ENCODE peak calls at places on chromosome 1, in four cellular contexts. U is K562, Z is GM12878, N is HepG2. Y is an unnamed sample.

GRCh38 chr1:176241385-176242015 is 34.4 kb upstream of the COP1 start:
- DNase-seq in Z (no peak), N (no peak), U (peak), Y (no peak)

GRCh38 chr1:180155202-180155682 is 573 bp downstream of the QSOX1 start:
- DNase-seq in N (no peak), U (peak), Z (no peak), Y (peak)

GRCh38 chr1:161311595-161312181 is 1.9 kb upstream of the MPZ start:
- DNase-seq in Z (no peak), U (no peak), N (peak), Y (no peak)

GRCh38 chr1:38235705-38236104 is 189.1 kb upstream of the POU3F1 start:
- DNase-seq in N (no peak), Z (no peak), U (no peak), Y (no peak)

GRCh38 chr1:43545686-43546387 is 15.2 kb downstream of the PTPRF start:
- DNase-seq in Z (no peak), U (peak), N (peak), Y (peak)

GRCh38 chr1:27575861-27576331 is 28.0 kb downstream of the AHDC1 start:
- DNase-seq in U (peak), N (peak), Z (no peak), Y (peak)

GRCh38 chr1:4877426-4877825 is 223.0 kb downstream of the AJAP1 start:
- DNase-seq in U (no peak), Z (no peak), N (no peak), Y (no peak)

GRCh38 chr1:27603962-27604578 is at the start of gene AHDC1:
- DNase-seq in N (peak), Z (no peak), U (peak), Y (peak)

GRCh38 chr1:7610936-7611335 is 160.2 kb upstream of the VAMP3 start:
- DNase-seq in N (no peak), U (no peak), Z (no peak), Y (no peak)

GRCh38 chr1:208162903-208163302 is 81.3 kb downstream of the PLXNA2 start:
- DNase-seq in N (no peak), Z (no peak), U (no peak), Y (no peak)

GRCh38 chr1:14242870-14243269 is 355.6 kb upstream of the KAZN start:
- DNase-seq in N (no peak), U (no peak), Z (no peak), Y (no peak)
- TF ChIP-seq TCF7 in N (no peak), U (no peak), Z (no peak), Y (no peak)

GRCh38 chr1:36665478-36666080 is 182.9 kb upstream of the CSF3R start:
- DNase-seq in Z (no peak), N (no peak), U (no peak), Y (no peak)
- TF ChIP-seq ATF2 in Z (no peak), N (no peak), U (no peak), Y (no peak)

GRCh38 chr1:52569333-52570265 is 16.7 kb upstream of the TUT4 start:
- DNase-seq in Z (no peak), N (no peak), U (no peak), Y (no peak)

GRCh38 chr1:52572387-52572786 is 19.5 kb upstream of the TUT4 start:
- DNase-seq in Z (no peak), U (no peak), N (no peak), Y (no peak)

GRCh38 chr1:52571783-52572182 is 18.9 kb upstream of the TUT4 start:
- DNase-seq in U (peak), Z (no peak), N (peak), Y (no peak)

GRCh38 chr1:52562766-52563165 is 9.9 kb upstream of the TUT4 start:
- DNase-seq in N (no peak), Z (no peak), U (no peak), Y (no peak)

DNA sequence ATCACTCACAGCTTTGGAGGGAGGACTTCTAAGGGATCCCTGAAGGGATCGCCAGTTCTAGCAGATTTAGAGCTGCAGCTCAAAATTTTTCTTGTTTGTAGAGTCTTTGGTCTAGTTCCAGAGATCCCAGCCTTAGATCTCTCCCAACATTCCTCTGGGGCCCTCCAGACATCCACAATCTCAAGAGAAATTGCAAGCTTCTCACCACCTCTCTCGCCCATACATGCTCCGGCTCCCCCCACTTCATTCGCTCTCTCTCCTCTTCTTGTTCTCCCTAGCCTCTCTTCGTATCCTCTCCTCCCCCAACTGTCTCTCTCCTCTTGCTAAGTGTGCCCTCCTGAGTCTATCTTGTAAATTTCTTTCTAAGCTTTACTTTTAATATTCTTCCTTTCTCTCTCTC is 15.1 kb upstream of the TUT4 start:
- DNase-seq in U (peak), Z (no peak), N (no peak), Y (no peak)
- TF ChIP-seq TCF7 in U (no peak), Z (no peak), N (no peak), Y (no peak)

DNA sequence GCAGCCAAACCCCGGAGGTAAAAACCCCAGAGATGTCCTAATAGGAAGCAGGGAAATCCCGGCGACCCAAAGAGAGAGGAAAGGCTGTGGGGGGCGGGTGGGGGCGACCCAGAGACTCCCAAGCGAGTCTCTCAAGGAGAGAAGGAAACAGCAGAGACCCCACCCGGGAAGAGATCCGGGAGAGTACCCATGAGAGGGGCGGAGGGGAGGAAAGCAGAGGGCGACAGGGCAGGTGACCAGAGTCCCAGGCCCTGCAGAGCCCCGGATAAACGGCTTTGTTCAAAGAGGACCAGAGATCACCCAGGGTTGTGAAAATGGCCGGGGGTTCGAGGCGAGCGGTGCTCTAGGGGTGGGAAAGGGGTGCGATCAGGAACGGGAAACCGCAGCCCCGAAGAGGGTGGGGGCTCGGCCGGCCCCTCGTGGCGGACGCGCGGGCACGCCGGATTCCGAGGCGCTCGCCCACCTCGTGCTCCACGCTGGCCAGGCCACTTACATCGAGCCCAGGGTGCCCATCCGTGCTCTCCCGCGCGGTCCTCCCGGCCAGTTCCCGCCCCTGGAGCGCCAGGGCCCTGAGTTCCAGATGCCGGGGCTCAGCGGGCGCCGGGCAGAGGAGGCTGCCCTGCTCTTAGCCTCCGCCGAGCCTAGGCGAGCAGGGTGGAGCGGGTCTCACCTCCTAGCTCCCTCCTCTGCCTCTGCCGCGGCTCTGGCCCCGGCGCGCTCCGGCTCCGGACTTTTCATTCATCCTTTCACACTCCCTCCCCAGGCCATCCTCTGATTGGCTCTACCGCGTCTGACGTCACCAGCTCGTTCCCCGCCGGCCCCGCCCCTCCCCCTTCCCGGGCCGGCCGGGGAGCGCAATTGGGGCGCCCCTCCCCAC is 52.3 kb downstream of the RHBG start:
- DNase-seq in Z (peak), N (peak), U (peak), Y (peak)
- TF ChIP-seq ATF2 in Z (no peak), N (no peak), U (no peak), Y (no peak)

DNA sequence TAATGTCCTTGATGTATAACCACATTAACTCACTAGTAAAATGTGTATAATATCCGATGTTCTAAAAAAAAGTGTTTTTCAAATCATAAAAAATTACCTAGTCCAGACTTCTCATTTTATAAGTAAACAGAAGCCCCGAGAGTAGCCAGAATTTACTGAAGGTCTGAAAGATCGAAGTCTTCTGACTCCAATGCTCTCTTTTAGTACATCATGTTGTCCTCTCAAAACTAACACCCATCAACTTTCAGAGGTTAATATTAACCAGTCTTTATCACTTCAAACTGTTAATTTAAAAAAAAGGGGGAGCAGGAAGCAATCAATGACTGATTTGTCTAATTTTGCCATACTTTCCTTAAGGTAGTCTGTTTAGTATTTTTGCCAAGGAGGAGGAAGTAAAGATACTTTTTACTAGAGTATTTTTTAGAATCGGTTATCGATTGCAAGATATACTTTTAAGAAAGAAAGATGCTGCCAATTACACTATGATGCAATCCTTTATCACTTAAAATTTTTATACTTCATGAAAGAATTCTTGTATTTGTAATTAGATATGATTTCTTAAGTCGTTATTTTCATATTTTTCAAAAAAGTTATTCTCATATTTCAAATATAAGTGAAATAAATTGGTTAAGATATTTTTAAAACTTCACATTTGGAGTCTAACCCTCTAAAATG is 25.5 kb downstream of the CCDC18 start:
- DNase-seq in U (no peak), Z (no peak), N (no peak), Y (no peak)
- TF ChIP-seq TCF7 in U (no peak), Z (no peak), N (no peak), Y (no peak)

DNA sequence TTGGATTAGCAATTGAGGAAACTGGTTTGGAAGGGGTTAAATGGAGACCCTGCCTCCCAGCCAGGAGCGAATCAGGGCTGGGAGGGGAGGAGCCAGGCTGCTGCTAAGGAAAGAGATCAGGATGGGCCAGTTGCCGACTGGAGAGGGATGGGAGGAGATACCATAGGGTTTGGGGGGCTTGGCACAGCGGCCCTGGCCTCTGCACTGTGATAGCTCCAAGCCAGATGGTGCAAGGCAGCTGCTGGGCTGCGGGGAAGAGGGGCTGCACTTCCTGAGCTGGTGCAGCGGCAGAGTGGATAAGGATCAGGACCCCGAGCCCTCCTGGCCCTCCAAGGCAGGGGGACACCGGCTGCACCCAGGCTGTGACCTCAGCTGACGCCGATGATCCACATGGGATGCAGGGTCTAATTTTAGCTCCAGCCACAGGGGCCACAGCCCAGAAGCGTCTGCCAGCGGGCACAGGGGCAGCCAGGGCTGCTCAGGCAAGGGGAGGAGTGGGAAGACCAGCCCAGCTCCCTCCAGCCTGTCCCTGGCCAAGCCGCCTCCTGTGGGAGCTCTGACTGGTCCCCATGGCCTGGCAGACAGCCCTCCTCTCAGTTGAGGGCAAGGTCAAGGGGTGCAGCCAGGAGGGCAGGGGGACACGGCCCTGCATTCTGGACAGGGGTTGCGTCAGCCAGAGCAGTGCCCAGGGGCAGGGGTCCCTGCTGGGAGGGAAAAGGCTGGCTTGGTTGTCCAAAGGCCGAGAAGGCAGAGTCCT is at the start of gene EXTL1:
- DNase-seq in N (no peak), Z (no peak), U (no peak), Y (peak)
- TF ChIP-seq ATF2 in N (no peak), Z (no peak), U (no peak), Y (no peak)

DNA sequence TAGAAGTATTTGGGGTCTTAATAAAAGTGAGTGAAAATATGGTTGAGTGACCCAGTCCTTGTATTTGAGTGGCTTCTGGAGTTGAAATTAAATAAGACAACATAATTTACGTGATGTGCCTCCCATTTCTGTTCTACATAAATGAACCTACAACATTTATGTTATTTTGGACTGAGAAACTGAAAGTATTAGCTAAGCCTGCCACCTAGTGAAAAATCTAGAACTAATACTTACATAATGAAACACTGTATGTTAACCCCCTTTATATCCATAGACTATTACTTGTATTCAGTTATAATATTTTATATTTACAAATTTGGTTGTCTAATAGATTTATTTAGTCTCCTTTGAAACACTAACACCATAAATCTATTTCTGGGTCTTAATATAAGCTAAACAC is 298.9 kb downstream of the KCNT2 start:
- DNase-seq in Z (no peak), U (peak), N (peak), Y (no peak)
- TF ChIP-seq TCF7 in Z (no peak), U (no peak), N (no peak), Y (no peak)

GRCh38 chr1:68165665-68166064 is 66.7 kb downstream of the WLS start:
- DNase-seq in Z (no peak), U (no peak), N (no peak), Y (no peak)

GRCh38 chr1:68167211-68167610 is 65.1 kb downstream of the WLS start:
- DNase-seq in U (no peak), N (no peak), Z (no peak), Y (no peak)

GRCh38 chr1:68164970-68165369 is 67.4 kb downstream of the WLS start:
- DNase-seq in N (no peak), U (no peak), Z (no peak), Y (no peak)

GRCh38 chr1:68168545-68169065 is 63.7 kb downstream of the WLS start:
- DNase-seq in U (no peak), Z (no peak), N (no peak), Y (no peak)

DNA sequence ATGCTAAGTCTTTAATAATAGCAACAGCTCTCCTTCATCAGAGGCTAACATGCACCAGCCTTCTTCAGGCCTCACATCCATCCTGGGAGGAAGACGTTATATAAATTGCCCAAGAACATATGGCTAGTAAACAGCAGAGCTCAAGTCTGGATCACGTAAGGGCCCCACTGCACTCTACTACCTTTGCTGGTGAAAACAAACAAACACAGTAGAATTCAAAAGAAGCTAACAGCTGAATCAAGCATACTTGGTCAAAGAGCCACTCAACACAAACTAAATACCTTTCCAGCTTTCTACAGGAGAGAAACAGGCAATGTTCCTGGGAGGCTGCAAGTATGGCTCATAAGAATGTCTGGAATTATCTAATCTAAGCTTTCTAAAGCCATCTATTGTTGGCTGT is 66.0 kb downstream of the WLS start:
- DNase-seq in N (no peak), U (no peak), Z (no peak), Y (no peak)
- TF ChIP-seq ATF2 in N (no peak), U (no peak), Z (no peak), Y (no peak)

DNA sequence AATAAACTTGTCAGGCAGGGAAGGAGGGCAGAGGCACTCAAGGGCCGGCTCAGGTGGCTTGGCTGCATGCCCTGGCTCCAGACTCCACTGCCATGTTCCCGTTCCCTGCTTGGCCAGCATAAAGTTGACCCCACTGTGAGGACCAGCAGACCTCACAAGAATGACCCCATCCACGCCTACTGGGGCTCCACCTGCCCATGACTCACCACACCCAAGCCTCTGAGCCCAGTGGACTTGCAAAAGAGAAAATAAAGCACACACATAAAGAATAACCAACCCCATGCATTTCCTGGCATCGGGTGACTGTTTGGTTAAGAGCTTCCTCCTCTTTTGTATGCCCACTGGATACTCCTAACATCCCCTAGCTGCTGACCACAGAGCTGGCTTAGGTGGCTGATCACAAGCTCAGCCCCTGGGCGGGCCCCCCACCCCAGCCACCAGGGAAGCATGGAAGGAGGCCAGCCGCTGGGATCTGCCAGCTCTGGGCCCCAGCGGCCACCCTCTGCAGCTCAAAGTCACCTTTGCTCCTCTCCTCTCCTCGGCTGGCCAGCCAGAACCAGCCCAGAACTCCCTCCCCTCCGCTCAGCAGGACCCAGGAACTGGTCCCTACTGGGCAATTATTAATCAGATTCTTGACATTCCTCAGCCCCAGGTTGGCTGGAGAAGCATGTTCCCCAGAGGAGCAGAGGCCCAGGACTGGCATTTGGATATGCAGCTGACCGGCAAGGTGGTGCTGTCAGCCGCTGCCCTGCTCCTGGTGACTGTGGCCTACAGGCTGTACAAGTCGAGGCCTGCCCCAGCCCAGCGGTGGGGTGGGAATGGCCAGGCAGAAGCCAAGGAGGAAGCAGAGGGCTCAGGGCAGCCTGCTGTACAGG is at the start of gene KLHDC7A:
- DNase-seq in U (no peak), N (peak), Z (no peak), Y (peak)
- TF ChIP-seq TCF7 in U (no peak), N (no peak), Z (no peak), Y (no peak)

GRCh38 chr1:224623743-224624333 is 7.7 kb downstream of the CNIH3 start:
- DNase-seq in Z (peak), N (no peak), U (no peak), Y (no peak)
- TF ChIP-seq ATF2 in Z (peak), N (no peak), U (no peak), Y (no peak)

Y was measured in WTC11.